ENCODE peak calls at places on chromosome 15, in six cellular contexts. T, G, L, X, V and K are unnamed samples.

GRCh38 chr15:63833246-63833696 is 477 bp downstream of the HERC1 start:
- DNase-seq in T (peak), G (peak), L (peak), X (peak), V (no peak), K (no peak)

GRCh38 chr15:25180606-25181289 is 226.0 kb downstream of the SNRPN start:
- DNase-seq in T (no peak), G (no peak), L (peak), X (no peak), V (peak), K (no peak)

GRCh38 chr15:52558196-52558595 is 10.6 kb downstream of the ARPP19 start:
- DNase-seq in T (no peak), G (peak), L (peak), X (no peak), V (no peak), K (no peak)

GRCh38 chr15:69862540-69862939 is 235.2 kb downstream of the TLE3 start:
- DNase-seq in T (no peak), G (peak), L (no peak), X (no peak), V (no peak), K (no peak)

GRCh38 chr15:87610366-87610765 is 646.2 kb downstream of the NTRK3 start:
- DNase-seq in T (no peak), G (peak), L (no peak), X (no peak), V (no peak), K (no peak)

GRCh38 chr15:90559119-90559518 is 29.4 kb downstream of the CRTC3 start:
- DNase-seq in T (no peak), G (no peak), L (no peak), X (no peak), V (no peak), K (no peak)

GRCh38 chr15:67103432-67103831 is 38.0 kb downstream of the SMAD3 start:
- DNase-seq in T (no peak), G (no peak), L (no peak), X (no peak), V (no peak), K (no peak)

GRCh38 chr15:83380682-83381081 is 66.5 kb upstream of the SH3GL3 start:
- DNase-seq in T (peak), G (peak), L (no peak), X (no peak), V (peak), K (peak)

GRCh38 chr15:39786444-39787056 is 3.9 kb upstream of the FSIP1 start:
- DNase-seq in T (peak), G (peak), L (no peak), X (no peak), V (no peak), K (peak)

GRCh38 chr15:39094116-39094515 is 486.8 kb upstream of the THBS1 start:
- DNase-seq in T (no peak), G (no peak), L (no peak), X (no peak), V (no peak), K (no peak)

GRCh38 chr15:91908401-91908800 is 54.9 kb downstream of the SLCO3A1 start:
- DNase-seq in T (no peak), G (peak), L (no peak), X (no peak), V (no peak), K (no peak)

GRCh38 chr15:90603893-90604292 is 74.2 kb downstream of the CRTC3 start:
- DNase-seq in T (peak), G (peak), L (peak), X (peak), V (no peak), K (no peak)

GRCh38 chr15:59169337-59169736 is 37.3 kb upstream of the LDHAL6B start:
- DNase-seq in T (no peak), G (peak), L (no peak), X (no peak), V (no peak), K (no peak)

GRCh38 chr15:44394062-44394461 is 33.4 kb upstream of the CTDSPL2 start:
- DNase-seq in T (no peak), G (no peak), L (no peak), X (no peak), V (no peak), K (no peak)

GRCh38 chr15:25250011-25250596 is 188.7 kb downstream of the UBE3A start:
- DNase-seq in T (no peak), G (no peak), L (no peak), X (no peak), V (peak), K (no peak)

GRCh38 chr15:92906563-92907081 is 6.5 kb downstream of the CHD2 start:
- DNase-seq in T (no peak), G (no peak), L (peak), X (no peak), V (no peak), K (no peak)

GRCh38 chr15:40328711-40329240 is 5.3 kb downstream of the INAFM2 start:
- DNase-seq in T (no peak), G (no peak), L (no peak), X (no peak), V (no peak), K (peak)

GRCh38 chr15:91376016-91376415 is 276.0 kb downstream of the SV2B start:
- DNase-seq in T (no peak), G (no peak), L (no peak), X (no peak), V (no peak), K (no peak)

GRCh38 chr15:33201376-33202189 is 7.1 kb upstream of the FMN1 start:
- DNase-seq in T (peak), G (peak), L (peak), X (peak), V (peak), K (no peak)

GRCh38 chr15:62658498-62658897 is 384.0 kb upstream of the TPM1 start:
- DNase-seq in T (no peak), G (no peak), L (no peak), X (no peak), V (no peak), K (no peak)

DNA sequence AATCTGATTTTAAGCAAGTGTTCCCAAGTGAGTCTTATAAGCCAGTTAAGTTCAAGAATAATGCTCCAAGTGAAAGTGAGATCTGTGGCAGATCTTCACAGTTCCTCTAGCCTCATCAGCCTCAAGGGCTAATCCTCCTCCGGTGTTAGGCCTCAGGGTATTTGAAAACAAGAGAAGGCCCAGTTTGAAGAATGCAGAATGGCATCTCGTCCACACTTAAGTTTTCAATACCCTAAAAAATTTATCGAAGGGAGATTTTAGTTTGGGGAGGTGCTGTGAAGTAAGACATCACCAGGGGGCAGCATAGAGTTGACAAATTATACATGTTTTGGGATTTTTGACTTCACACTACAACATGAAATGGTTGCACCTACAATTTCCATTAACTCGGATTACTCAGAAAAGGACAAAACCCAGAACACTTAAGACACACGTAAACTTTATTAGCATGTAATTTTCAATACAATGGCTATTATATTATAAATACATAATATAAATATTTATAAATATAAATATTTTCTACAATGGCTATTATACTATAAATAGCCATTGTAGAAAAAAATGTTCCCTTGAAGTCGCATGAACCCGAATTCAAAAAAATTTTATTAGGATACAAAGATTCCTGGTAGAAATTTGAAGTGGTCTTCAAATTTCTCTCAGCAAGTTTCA is 2.3 kb upstream of the TMEM266 start:
- DNase-seq in T (peak), G (peak), L (peak), X (no peak), V (no peak), K (peak)
- H3K4me3 ChIP-seq in T (no peak), G (no peak), L (no peak), X (no peak), V (no peak), K (no peak)

GRCh38 chr15:96421211-96421610 is 90.7 kb downstream of the NR2F2 start:
- DNase-seq in T (peak), G (peak), L (no peak), X (no peak), V (no peak), K (no peak)
- H3K4me3 ChIP-seq in T (peak), G (no peak), L (no peak), X (no peak), V (no peak), K (no peak)

GRCh38 chr15:89377842-89378698 is 43.4 kb upstream of the POLG start:
- DNase-seq in T (peak), G (no peak), L (no peak), X (no peak), V (peak), K (no peak)
- H3K4me3 ChIP-seq in T (peak), G (no peak), L (peak), X (no peak), V (peak), K (no peak)

DNA sequence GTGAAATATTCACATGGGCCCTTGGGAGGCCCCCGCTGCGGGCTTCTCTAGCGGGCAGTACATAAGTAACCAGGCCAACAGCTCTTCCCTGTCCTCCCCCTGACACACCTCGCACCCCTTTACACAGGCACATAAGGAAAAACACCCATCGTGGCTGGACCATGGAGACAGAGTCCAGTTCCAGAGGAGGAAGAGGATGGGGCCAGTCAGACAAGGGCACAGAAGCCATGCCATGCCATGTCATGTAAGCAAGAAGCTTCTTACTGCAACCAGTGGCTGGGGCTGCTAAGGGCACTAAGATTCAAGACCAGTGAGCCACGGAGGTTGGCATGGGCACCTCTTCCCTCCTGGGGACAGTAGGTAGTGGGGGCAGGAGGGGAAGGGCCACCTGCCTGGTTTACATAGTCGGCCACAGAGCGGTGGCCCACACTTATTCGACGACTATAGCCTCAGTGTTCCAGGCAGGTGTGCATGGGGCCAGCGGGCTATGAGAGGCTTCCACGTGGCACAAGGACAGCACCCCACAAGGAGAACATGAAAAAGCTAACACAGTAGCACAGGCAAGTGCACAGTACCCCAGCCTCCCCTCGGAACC is 5.7 kb upstream of the CYP11A1 start:
- DNase-seq in T (no peak), G (no peak), L (no peak), X (no peak), V (no peak), K (no peak)
- H3K4me3 ChIP-seq in T (peak), G (no peak), L (no peak), X (no peak), V (no peak), K (peak)

GRCh38 chr15:101201411-101202174 is 50.3 kb downstream of the CHSY1 start:
- DNase-seq in T (peak), G (peak), L (no peak), X (peak), V (peak), K (peak)
- H3K4me3 ChIP-seq in T (no peak), G (no peak), L (no peak), X (no peak), V (no peak), K (no peak)

GRCh38 chr15:98547255-98547654 is 101.1 kb upstream of the IGF1R start:
- DNase-seq in T (no peak), G (peak), L (no peak), X (no peak), V (no peak), K (no peak)
- H3K4me3 ChIP-seq in T (peak), G (no peak), L (no peak), X (no peak), V (no peak), K (no peak)

GRCh38 chr15:101489633-101490407 is at the start of gene PCSK6:
- DNase-seq in T (peak), G (no peak), L (no peak), X (no peak), V (no peak), K (no peak)
- H3K4me3 ChIP-seq in T (peak), G (no peak), L (no peak), X (peak), V (peak), K (no peak)

GRCh38 chr15:77417642-77418041 is 2.3 kb downstream of the PEAK1 start:
- DNase-seq in T (no peak), G (peak), L (no peak), X (no peak), V (no peak), K (no peak)
- H3K4me3 ChIP-seq in T (no peak), G (peak), L (no peak), X (no peak), V (no peak), K (no peak)